ENCODE peak calls at places on chromosomes 2 and 18, in seven cellular contexts. Y, V, L, H, I, S and M are unnamed samples.

GRCh38 chr18:61466736-61467135 is 133.5 kb downstream of the CDH20 start:
- DNase-seq in H (no peak), V (no peak), S (no peak), Y (no peak), L (no peak), I (no peak), M (no peak)

GRCh38 chr18:26453370-26454030 is 94.9 kb downstream of the KCTD1 start:
- DNase-seq in L (no peak), I (no peak), V (no peak), Y (no peak), H (no peak), S (no peak), M (no peak)

GRCh38 chr18:22734812-22735627 is 198.1 kb upstream of the RBBP8 start:
- DNase-seq in V (peak), L (no peak), I (no peak), Y (no peak), S (no peak), H (no peak), M (no peak)

GRCh38 chr2:190090148-190090547 is 27.6 kb upstream of the MSTN start:
- DNase-seq in L (no peak), Y (no peak), H (no peak), S (no peak), V (no peak), I (no peak), M (no peak)

GRCh38 chr18:44180683-44181082 is 500.0 kb upstream of the SETBP1 start:
- DNase-seq in Y (no peak), H (no peak), L (no peak), V (no peak), I (no peak), S (no peak), M (no peak)

GRCh38 chr2:106143495-106144215 is 50.4 kb downstream of the UXS1 start:
- DNase-seq in V (no peak), I (no peak), S (no peak), L (no peak), Y (peak), H (no peak), M (no peak)

GRCh38 chr2:77005522-77005921 is 516.7 kb downstream of the LRRTM4 start:
- DNase-seq in S (no peak), I (no peak), H (no peak), Y (no peak), V (no peak), L (no peak), M (no peak)

GRCh38 chr2:108316194-108316880 is 27.6 kb downstream of the SULT1C2 start:
- DNase-seq in L (no peak), Y (no peak), S (no peak), V (no peak), I (no peak), H (no peak), M (no peak)

GRCh38 chr2:46381263-46381849 is 84.1 kb downstream of the EPAS1 start:
- DNase-seq in H (no peak), Y (no peak), S (peak), V (no peak), L (no peak), I (no peak), M (no peak)

GRCh38 chr2:61176755-61177726 is 15.1 kb downstream of the C2orf74 start:
- DNase-seq in I (peak), V (peak), S (peak), Y (peak), H (peak), L (peak), M (peak)
- TF ChIP-seq POLR2A in I (peak), V (peak), S (peak), Y (peak), H (peak), L (peak), M (peak)

DNA sequence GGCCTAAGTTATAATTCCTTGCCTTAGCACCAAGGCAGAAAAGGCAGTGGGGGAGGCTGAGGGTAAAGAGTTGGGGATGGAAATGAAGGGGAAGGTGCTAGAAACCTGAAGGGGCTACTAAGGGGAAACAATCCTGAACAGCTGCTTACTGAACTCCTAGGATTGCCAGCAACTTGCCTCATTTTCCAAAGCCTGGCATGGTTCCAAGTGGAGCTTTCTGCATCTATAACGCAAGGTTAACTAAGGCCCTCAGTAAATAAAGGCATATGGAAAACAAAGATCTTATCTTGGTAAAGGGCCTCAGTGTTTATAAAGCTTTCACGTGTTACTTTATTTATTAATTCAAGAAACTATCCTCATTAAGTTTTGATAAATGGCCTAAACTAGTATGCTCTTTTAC is 10.9 kb downstream of the MEP1B start:
- DNase-seq in V (no peak), S (no peak), H (no peak), Y (no peak), L (peak), I (no peak), M (no peak)
- TF ChIP-seq POLR2A in V (no peak), S (no peak), H (no peak), Y (no peak), L (no peak), I (no peak), M (no peak)

GRCh38 chr2:136188086-136188485 is 70.1 kb upstream of the CXCR4 start:
- DNase-seq in L (no peak), Y (no peak), I (no peak), V (no peak), S (no peak), H (no peak), M (no peak)
- TF ChIP-seq POLR2A in L (no peak), Y (no peak), I (no peak), V (no peak), S (no peak), H (no peak), M (no peak)

GRCh38 chr2:112056626-112056987 is 1.5 kb downstream of the TMEM87B start:
- DNase-seq in V (no peak), Y (no peak), S (no peak), L (no peak), H (no peak), I (no peak), M (no peak)

GRCh38 chr2:112055833-112056625 is 960 bp downstream of the TMEM87B start:
- DNase-seq in H (no peak), V (peak), S (peak), Y (peak), I (peak), L (peak), M (peak)

GRCh38 chr2:112059671-112060070 is 4.6 kb downstream of the TMEM87B start:
- DNase-seq in Y (no peak), V (no peak), I (no peak), H (no peak), L (no peak), S (no peak), M (no peak)

GRCh38 chr2:112053917-112054846 is 887 bp upstream of the TMEM87B start:
- DNase-seq in L (peak), H (peak), V (peak), I (peak), S (peak), Y (peak), M (peak)

GRCh38 chr2:112055110-112055832 is at the start of gene TMEM87B:
- DNase-seq in Y (peak), S (peak), I (peak), L (peak), V (peak), H (peak), M (peak)
- TF ChIP-seq POLR2A in Y (peak), S (peak), I (peak), L (peak), V (peak), H (peak), M (peak)

GRCh38 chr2:69829243-69830044 is at the start of gene GMCL1:
- DNase-seq in I (peak), V (peak), Y (peak), L (peak), S (peak), H (peak), M (peak)
- TF ChIP-seq POLR2A in I (peak), V (peak), Y (peak), L (peak), S (peak), H (peak), M (peak)